ENCODE peak calls at places on chromosomes 5 and 9, in seven cellular contexts. W, L, V, T, N, O and X are unnamed samples.

GRCh38 chr9:113456235-113456634 is 7.3 kb upstream of the RGS3 start:
- DNase-seq in W (no peak), L (no peak), V (no peak), T (no peak), N (peak; percentile 42), O (no peak), X (no peak)

GRCh38 chr9:3241290-3241689 is 284.5 kb downstream of the RFX3 start:
- DNase-seq in W (no peak), L (no peak), V (no peak), T (no peak), N (no peak), O (no peak), X (no peak)

GRCh38 chr5:6902597-6902996 is 189.4 kb downstream of the TENT4A start:
- DNase-seq in W (no peak), L (no peak), V (no peak), T (no peak), N (no peak), O (no peak), X (no peak)

GRCh38 chr9:69145148-69145547 is 28.9 kb upstream of the TJP2 start:
- DNase-seq in W (no peak), L (no peak), V (no peak), T (no peak), N (no peak), O (no peak), X (no peak)

GRCh38 chr5:10474521-10475075 is 32.9 kb downstream of the ROPN1L start:
- DNase-seq in W (no peak), L (no peak), V (no peak), T (no peak), N (no peak), O (no peak), X (no peak)

GRCh38 chr5:43854697-43855292 is 251.8 kb downstream of the NNT start:
- DNase-seq in W (no peak), L (no peak), V (no peak), T (no peak), N (no peak), O (no peak), X (no peak)

GRCh38 chr9:34623386-34624235 is 3.3 kb upstream of the DCTN3 start:
- DNase-seq in W (no peak), L (no peak), V (no peak), T (no peak), N (no peak), O (no peak), X (no peak)

GRCh38 chr9:113164536-113165300 is 13.9 kb downstream of the SLC31A2 start:
- DNase-seq in W (no peak), L (no peak), V (no peak), T (no peak), N (no peak), O (no peak), X (no peak)

GRCh38 chr5:142298789-142299188 is 26.0 kb downstream of the SPRY4 start:
- DNase-seq in W (no peak), L (no peak), V (no peak), T (no peak), N (no peak), O (no peak), X (no peak)

GRCh38 chr5:101534486-101535110 is 631.5 kb upstream of the ST8SIA4 start:
- DNase-seq in W (no peak), L (no peak), V (no peak), T (no peak), N (no peak), O (no peak), X (no peak)